ENCODE peak calls at places on chromosomes 7 and 10, in seven cellular contexts. F is MCF 10A; H is stimulated activated CD8-positive, alpha-beta memory T cell treated with anti-CD3 and anti-CD28 coated beads, Interleukin-7, amount 100 ng/mL, for 4 hours; G is B cell; I is central memory CD4-positive, alpha-beta T cell; M is HFF-Myc; K is NCI-H2081. N is an unnamed sample.

GRCh38 chr7:2010101-2010500 is 222.6 kb downstream of the MAD1L1 start:
- DNase-seq in I (no peak), G (no peak), H (no peak), M (no peak), F (no peak), K (no peak), N (no peak)

GRCh38 chr7:6228363-6228762 is 44.1 kb downstream of the CYTH3 start:
- DNase-seq in G (no peak), H (no peak), K (no peak), I (no peak), F (no peak), M (no peak), N (no peak)

GRCh38 chr7:412313-412710 is 107.3 kb downstream of the PDGFA start:
- DNase-seq in M (no peak), I (no peak), K (no peak), H (no peak), G (no peak), F (no peak), N (no peak)

GRCh38 chr7:156050636-156051569 is 238.6 kb upstream of the SHH start:
- DNase-seq in G (no peak), K (no peak), H (no peak), F (no peak), M (no peak), I (no peak), N (no peak)

GRCh38 chr7:37732880-37733279 is 49.3 kb downstream of the GPR141 start:
- DNase-seq in K (no peak), H (no peak), I (no peak), G (no peak), F (peak), M (no peak), N (no peak)

GRCh38 chr10:101301111-101301731 is 52.7 kb upstream of the BTRC start:
- DNase-seq in G (peak), M (no peak), H (no peak), F (peak), I (no peak), K (no peak), N (peak)

GRCh38 chr10:60910543-60910942 is 33.4 kb downstream of the RHOBTB1 start:
- DNase-seq in H (no peak), I (no peak), M (no peak), F (no peak), G (no peak), K (no peak), N (no peak)

GRCh38 chr10:117138838-117139580 is 939 bp upstream of the VAX1 start:
- DNase-seq in G (no peak), I (no peak), H (no peak), K (no peak), M (no peak), F (no peak), N (peak)

GRCh38 chr10:24790599-24790998 is 66.9 kb upstream of the ARHGAP21 start:
- DNase-seq in H (no peak), G (no peak), F (no peak), I (no peak), M (no peak), K (no peak), N (peak)

GRCh38 chr10:80154978-80155695 is 22.6 kb downstream of the PLAC9 start:
- DNase-seq in G (no peak), K (no peak), F (peak), M (no peak), H (no peak), I (no peak), N (no peak)

N was measured in NCI-H146.